ENCODE peak calls at places on chromosome 1, in four cellular contexts. F is IMR-90, I is endothelial cell of umbilical vein, D is GM12878. T is an unnamed sample.

GRCh38 chr1:230624097-230624713 is 18.1 kb upstream of the COG2 start:
- DNase-seq in F (no peak), I (no peak), D (no peak), T (no peak)

GRCh38 chr1:77539510-77540142 is 142.8 kb downstream of the ZZZ3 start:
- DNase-seq in D (no peak), I (no peak), F (peak; percentile 81), T (no peak)

GRCh38 chr1:201335901-201336300 is 41.6 kb downstream of the TNNT2 start:
- DNase-seq in F (no peak), I (no peak), D (no peak), T (no peak)

GRCh38 chr1:8371372-8371991 is 53.6 kb downstream of the SLC45A1 start:
- DNase-seq in I (no peak), F (no peak), D (no peak), T (no peak)

GRCh38 chr1:78587213-78587612 is 33.0 kb upstream of the IFI44L start:
- DNase-seq in D (no peak), I (no peak), F (no peak), T (no peak)

GRCh38 chr1:228158151-228158571 is 7.4 kb upstream of the IBA57 start:
- DNase-seq in D (no peak), F (no peak), I (no peak), T (no peak)

GRCh38 chr1:180192172-180192571 is 37.5 kb downstream of the QSOX1 start:
- DNase-seq in D (no peak), I (no peak), F (no peak), T (no peak)

GRCh38 chr1:12636098-12636950 is 7.6 kb upstream of the AADACL4 start:
- DNase-seq in F (peak; percentile 28), D (no peak), I (peak; percentile 73), T (no peak)

DNA sequence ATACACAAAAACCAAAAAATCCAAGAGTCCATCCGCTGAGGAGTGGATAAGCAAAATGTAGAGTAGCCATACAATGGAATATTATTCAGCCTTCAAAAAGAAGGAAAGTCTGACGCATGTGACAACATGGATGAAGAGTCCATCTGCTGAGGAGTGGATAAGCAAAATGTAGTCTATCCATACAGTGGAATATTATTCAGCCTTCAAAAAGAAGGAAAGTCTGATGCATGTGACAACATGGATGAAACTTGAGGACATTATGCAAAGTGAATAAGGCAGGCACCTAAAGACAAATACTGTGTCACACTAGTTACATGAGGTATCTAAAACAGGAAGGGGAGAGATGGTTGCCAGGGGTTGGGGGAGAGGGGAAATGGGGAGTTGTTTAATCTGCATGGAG is 14.0 kb upstream of the IGSF21 start:
- DNase-seq in D (no peak), I (no peak), F (no peak), T (no peak)
- TF ChIP-seq FOS in D (no peak), I (no peak), F (no peak), T (no peak)

GRCh38 chr1:103960710-103961109 is 211.0 kb downstream of the AMY1C start:
- DNase-seq in F (no peak), D (no peak), I (no peak), T (no peak)
- H2AFZ ChIP-seq in F (no peak overlapping the region), D (no peak overlapping the region), I (no peak overlapping the region), T (no peak overlapping the region)

DNA sequence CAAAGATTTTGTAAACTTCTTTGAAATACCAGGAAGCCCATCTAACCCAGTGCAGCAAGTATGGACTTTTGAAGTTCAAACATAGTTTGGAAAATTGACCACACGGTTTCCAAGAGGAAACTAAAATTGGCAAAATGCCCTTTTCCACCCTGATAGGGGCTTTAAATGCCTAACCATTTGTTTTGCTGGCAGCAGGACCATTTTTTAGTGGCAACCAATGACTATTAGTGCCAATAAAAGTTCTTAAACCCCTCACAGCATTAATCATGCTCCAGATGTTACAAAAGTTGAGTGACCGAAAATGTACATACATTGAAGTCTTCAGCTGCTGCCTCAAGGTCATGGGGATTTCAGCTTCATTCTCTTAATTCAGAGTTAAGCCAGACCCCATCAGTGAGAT is 46.4 kb upstream of the ENAH start:
- DNase-seq in D (no peak), I (peak; percentile 59), F (no peak), T (no peak)
- TF ChIP-seq FOS in D (no peak), I (no peak), F (no peak), T (no peak)

GRCh38 chr1:84339503-84339902 is 38.0 kb downstream of the SAMD13 start:
- DNase-seq in F (peak; percentile 68), I (no peak), D (no peak), T (no peak)
- H2AFZ ChIP-seq in F (peak overlapping the region; percentile 65), I (no peak overlapping the region), D (no peak overlapping the region), T (no peak overlapping the region)

GRCh38 chr1:155962599-155963211 is 15.6 kb downstream of the ARHGEF2 start:
- DNase-seq in D (no peak), F (no peak), I (peak; percentile 46), T (no peak)

GRCh38 chr1:155961937-155962336 is 16.4 kb downstream of the ARHGEF2 start:
- DNase-seq in I (peak; percentile 91), F (peak; percentile 97), D (no peak), T (no peak)

GRCh38 chr1:155964193-155964592 is 14.2 kb downstream of the ARHGEF2 start:
- DNase-seq in I (no peak), D (no peak), F (no peak), T (no peak)

GRCh38 chr1:155957411-155957915 is 16.0 kb downstream of the RXFP4 start:
- DNase-seq in D (no peak), F (no peak), I (no peak), T (no peak)

GRCh38 chr1:155960081-155960745 is 18.1 kb downstream of the ARHGEF2 start:
- DNase-seq in D (no peak), F (no peak), I (no peak), T (no peak)
- TF ChIP-seq FOS in D (no peak), F (no peak), I (no peak), T (no peak)

DNA sequence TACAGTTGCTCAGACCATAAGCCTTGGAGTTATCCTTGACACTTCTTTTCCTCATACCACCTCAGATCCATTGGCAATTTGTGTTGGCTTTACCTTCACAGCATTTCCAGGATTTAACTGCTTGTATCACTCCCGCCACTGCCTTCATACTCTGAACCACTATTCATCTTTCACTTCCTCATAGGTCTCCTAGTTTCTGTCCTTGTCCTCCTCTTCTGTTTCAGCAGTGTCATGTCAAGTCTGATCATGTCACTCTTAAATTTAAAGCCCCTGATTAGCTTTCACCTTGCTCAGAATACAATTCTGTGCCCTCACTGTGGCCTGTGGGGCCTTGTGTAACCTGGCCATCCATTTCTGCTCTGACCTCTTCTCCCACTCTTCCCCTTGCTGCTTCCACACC is 34.7 kb upstream of the C1orf115 start:
- DNase-seq in F (no peak), D (peak; percentile 9), I (no peak), T (no peak)
- H2AFZ ChIP-seq in F (no peak overlapping the region), D (peak overlapping the region; percentile 24), I (no peak overlapping the region), T (no peak overlapping the region)

GRCh38 chr1:4698911-4699310 is 44.5 kb downstream of the AJAP1 start:
- DNase-seq in I (no peak), D (no peak), F (no peak), T (no peak)

GRCh38 chr1:4696161-4696745 is 41.8 kb downstream of the AJAP1 start:
- DNase-seq in D (no peak), I (no peak), F (no peak), T (no peak)

GRCh38 chr1:4696753-4697152 is 42.3 kb downstream of the AJAP1 start:
- DNase-seq in I (no peak), D (no peak), F (no peak), T (no peak)

GRCh38 chr1:4699724-4700301 is 45.4 kb downstream of the AJAP1 start:
- DNase-seq in I (no peak), F (no peak), D (no peak), T (no peak)

GRCh38 chr1:4697801-4698200 is 43.4 kb downstream of the AJAP1 start:
- DNase-seq in I (no peak), D (no peak), F (no peak), T (no peak)
- TF ChIP-seq FOS in I (no peak), D (no peak), F (no peak), T (no peak)

GRCh38 chr1:119874186-119874585 is 22.1 kb downstream of the ADAM30 start:
- DNase-seq in F (no peak), I (no peak), D (no peak), T (no peak)

GRCh38 chr1:119880063-119880462 is 16.3 kb downstream of the ADAM30 start:
- DNase-seq in F (peak; percentile 10), D (no peak), I (no peak), T (no peak)

GRCh38 chr1:119882172-119883029 is 13.9 kb downstream of the ADAM30 start:
- DNase-seq in I (no peak), F (peak; percentile 27), D (no peak), T (no peak)

GRCh38 chr1:119873166-119874025 is 22.9 kb downstream of the ADAM30 start:
- DNase-seq in F (peak; percentile 86), D (no peak), I (no peak), T (no peak)

GRCh38 chr1:119878171-119878570 is 18.1 kb downstream of the ADAM30 start:
- DNase-seq in F (no peak), I (no peak), D (no peak), T (no peak)
- H2AFZ ChIP-seq in F (no peak overlapping the region), I (no peak overlapping the region), D (no peak overlapping the region), T (no peak overlapping the region)